ENCODE peak calls at places on chromosome 6, in six cellular contexts. I, J, C, V, O and H are unnamed samples.
A peak's percentile ranks its signal among the peaks of the same experiment; 100 is the strongest.

GRCh38 chr6:551829-552350 is 105.0 kb downstream of the HUS1B start:
- DNase-seq in I (no peak), J (no peak), C (no peak), V (no peak), O (no peak), H (no peak)

GRCh38 chr6:112401083-112401482 is 54.0 kb downstream of the RFPL4B start:
- DNase-seq in I (no peak), J (no peak), C (no peak), V (no peak), O (no peak), H (no peak)

GRCh38 chr6:1388927-1389790 is at the start of gene FOXF2:
- DNase-seq in I (no peak), J (no peak), C (no peak), V (peak; percentile 22), O (no peak), H (no peak)

GRCh38 chr6:6210994-6211393 is 109.5 kb downstream of the F13A1 start:
- DNase-seq in I (no peak), J (no peak), C (no peak), V (no peak), O (no peak), H (no peak)

GRCh38 chr6:48928937-48929336 is 534.1 kb downstream of the MMUT start:
- DNase-seq in I (no peak), J (no peak), C (no peak), V (no peak), O (no peak), H (no peak)

GRCh38 chr6:43192911-43193310 is 10.9 kb downstream of the CUL9 start:
- DNase-seq in I (no peak), J (no peak), C (no peak), V (no peak), O (no peak), H (no peak)

GRCh38 chr6:133502451-133503259 is 261.5 kb downstream of the EYA4 start:
- DNase-seq in I (no peak), J (no peak), C (no peak), V (no peak), O (no peak), H (peak; percentile 17)

GRCh38 chr6:148525453-148525852 is 182.8 kb downstream of the SASH1 start:
- DNase-seq in I (no peak), J (no peak), C (no peak), V (no peak), O (peak; percentile 9), H (no peak)

GRCh38 chr6:73610444-73611275 is 43.1 kb downstream of the SLC17A5 start:
- DNase-seq in I (no peak), J (no peak), C (no peak), V (no peak), O (no peak), H (no peak)

GRCh38 chr6:110039996-110040383 is 61.9 kb downstream of the GPR6 start:
- DNase-seq in I (peak; percentile 5), J (peak; percentile 12), C (peak; percentile 14), V (no peak), O (peak; percentile 59), H (no peak)

GRCh38 chr6:12483712-12484111 is 193.6 kb downstream of the EDN1 start:
- DNase-seq in I (no peak), J (no peak), C (no peak), V (peak; percentile 30), O (peak; percentile 11), H (no peak)

GRCh38 chr6:107344383-107344782 is 115.0 kb downstream of the PDSS2 start:
- DNase-seq in I (no peak), J (no peak), C (no peak), V (no peak), O (no peak), H (no peak)

GRCh38 chr6:169963581-169964297 is 212.3 kb downstream of the ERMARD start:
- DNase-seq in I (no peak), J (no peak), C (no peak), V (no peak), O (no peak), H (no peak)

GRCh38 chr6:7954477-7955200 is 44.1 kb upstream of the TXNDC5 start:
- DNase-seq in I (no peak), J (no peak), C (no peak), V (no peak), O (no peak), H (no peak)